ENCODE peak calls at places on chromosomes 3 and 15, in six cellular contexts. X is HS-27A; I is activated naive CD4-positive, alpha-beta T cell treated with anti-CD3 and anti-CD28 coated beads, Interleukin-2, amount 10 ng/mL, durations not matched to agents 7 days and 5 days; B is stimulated activated naive CD8-positive, alpha-beta T cell treated with anti-CD3 and anti-CD28 coated beads, Interleukin-15, amount 100 ng/mL, for 72 hours; L is mesendoderm; Q is hepatic stellate cell. J is an unnamed sample.

GRCh38 chr3:118818386-118818785 is 216.3 kb downstream of the IGSF11 start:
- DNase-seq in Q (peak), X (peak), B (no peak), L (peak), I (no peak), J (no peak)

GRCh38 chr3:52094591-52095485 is 38.5 kb upstream of the DUSP7 start:
- DNase-seq in X (no peak), L (no peak), Q (no peak), I (no peak), B (no peak), J (no peak)

GRCh38 chr3:32111560-32111959 is 5.1 kb downstream of the GPD1L start:
- DNase-seq in Q (no peak), L (no peak), B (no peak), I (no peak), X (no peak), J (no peak)

GRCh38 chr3:31420311-31420710 is 112.4 kb upstream of the STT3B start:
- DNase-seq in I (no peak), L (no peak), B (no peak), X (no peak), Q (no peak), J (no peak)

GRCh38 chr3:171261487-171261886 is 198.7 kb downstream of the TNIK start:
- DNase-seq in I (no peak), X (no peak), Q (no peak), L (no peak), B (no peak), J (no peak)

GRCh38 chr15:76139368-76140068 is 79.7 kb downstream of the TMEM266 start:
- DNase-seq in Q (peak), B (peak), L (peak), X (peak), I (peak), J (no peak)

GRCh38 chr15:49895337-49896223 is 223.5 kb downstream of the ATP8B4 start:
- DNase-seq in Q (peak), I (no peak), B (no peak), X (no peak), L (peak), J (no peak)

GRCh38 chr15:52558196-52558595 is 10.6 kb downstream of the ARPP19 start:
- DNase-seq in I (peak), B (peak), X (no peak), L (peak), Q (no peak), J (no peak)

GRCh38 chr3:59286791-59287531 is 237.1 kb upstream of the CFAP20DC start:
- DNase-seq in Q (peak), B (peak), I (no peak), L (no peak), X (no peak), J (no peak)

GRCh38 chr15:91852741-91853500 is 587 bp upstream of the SLCO3A1 start:
- DNase-seq in L (peak), I (peak), B (peak), X (no peak), Q (peak), J (peak)

GRCh38 chr15:44275431-44275830 is 13.1 kb upstream of the GOLM2 start:
- DNase-seq in X (no peak), B (no peak), I (no peak), Q (no peak), L (no peak), J (no peak)

GRCh38 chr3:171162986-171163723 is 136.6 kb upstream of the SLC2A2 start:
- DNase-seq in L (peak), Q (no peak), B (no peak), I (peak), X (no peak), J (no peak)

GRCh38 chr15:78264304-78265136 is at the start of gene DNAJA4:
- DNase-seq in B (peak), Q (peak), X (no peak), I (peak), L (no peak), J (no peak)

GRCh38 chr3:45689787-45690145 is 570 bp downstream of the SACM1L start:
- DNase-seq in B (no peak), Q (no peak), L (peak), I (no peak), X (no peak), J (no peak)

GRCh38 chr15:67080118-67080899 is 14.9 kb downstream of the SMAD3 start:
- DNase-seq in Q (peak), X (peak), B (no peak), L (no peak), I (no peak), J (peak)

J was measured in coronary artery.